ENCODE peak calls at places on chromosomes 6 and 20, in four cellular contexts. H, Q, S and A are unnamed samples.

GRCh38 chr6:148464319-148465010 is 121.8 kb downstream of the SASH1 start:
- DNase-seq in S (peak; percentile 87), H (peak; percentile 79), Q (no peak), A (peak; percentile 70)

GRCh38 chr20:49590163-49591017 is 22.5 kb upstream of the PTGIS start:
- DNase-seq in H (no peak), S (no peak), Q (no peak), A (no peak)

GRCh38 chr6:157403684-157404051 is 22.7 kb downstream of the ZDHHC14 start:
- DNase-seq in S (no peak), Q (no peak), H (peak; percentile 77), A (no peak)

GRCh38 chr6:84460491-84460890 is 233.0 kb upstream of the CEP162 start:
- DNase-seq in S (peak; percentile 56), H (no peak), Q (no peak), A (no peak)

GRCh38 chr6:138349891-138350290 is 27.8 kb upstream of the SMIM28 start:
- DNase-seq in S (peak; percentile 3), H (no peak), Q (no peak), A (no peak)

GRCh38 chr6:158559338-158559894 is 475 bp upstream of the TMEM181 start:
- DNase-seq in H (no peak), S (no peak), Q (no peak), A (no peak)

GRCh38 chr6:118485601-118486550 is 62.2 kb upstream of the PLN start:
- DNase-seq in S (peak; percentile 53), Q (no peak), H (no peak), A (no peak)

GRCh38 chr6:144093236-144093635 is 2.1 kb downstream of the SF3B5 start:
- DNase-seq in H (no peak), S (no peak), Q (no peak), A (no peak)

GRCh38 chr6:158707120-158707519 is 57.3 kb downstream of the SYTL3 start:
- DNase-seq in Q (no peak), H (no peak), S (peak; percentile 71), A (no peak)

GRCh38 chr6:39389372-39389767 is 66.9 kb upstream of the KCNK16 start:
- DNase-seq in S (peak; percentile 58), H (peak; percentile 20), Q (no peak), A (no peak)

GRCh38 chr6:82906951-82907350 is 158.7 kb downstream of the UBE3D start:
- DNase-seq in Q (no peak), S (peak; percentile 42), H (no peak), A (no peak)

GRCh38 chr20:56003966-56004365 is 1.4 kb downstream of the CBLN4 start:
- DNase-seq in Q (no peak), S (no peak), H (peak; percentile 34), A (no peak)

GRCh38 chr6:42404494-42404893 is 47.2 kb downstream of the TRERF1 start:
- DNase-seq in H (no peak), S (peak; percentile 63), Q (no peak), A (no peak)

GRCh38 chr20:44050925-44051660 is 135.9 kb downstream of the JPH2 start:
- DNase-seq in Q (no peak), S (no peak), H (no peak), A (no peak)

GRCh38 chr6:26611599-26611998 is 14.8 kb downstream of the ABT1 start:
- DNase-seq in H (no peak), Q (no peak), S (no peak), A (no peak)

GRCh38 chr6:21666200-21666671 is 72.7 kb downstream of the SOX4 start:
- DNase-seq in S (no peak), H (no peak), Q (no peak), A (no peak)